ENCODE peak calls at places on chromosomes 4 and X, in five cellular contexts. One of them, this sample, is unnamed.

GRCh38 chr4:62709618-62710252 is 1509.6 kb downstream of the ADGRL3 start:
- DNase-seq in astrocyte of the spinal cord: peak; percentile 43
- DNase-seq in cardiac muscle cell: peak; percentile 35
- DNase-seq in activated CD8-positive, alpha-beta memory T cell treated with anti-CD3 and anti-CD28 coated beads, Interleukin-2, amount 50 U/mL, for 48 hours: no peak
- DNase-seq in GM12892: no peak
- DNase-seq in this sample: no peak

GRCh38 chr4:158929939-158930344 is 161.1 kb downstream of the FNIP2 start:
- DNase-seq in astrocyte of the spinal cord: no peak
- DNase-seq in cardiac muscle cell: no peak
- DNase-seq in activated CD8-positive, alpha-beta memory T cell treated with anti-CD3 and anti-CD28 coated beads, Interleukin-2, amount 50 U/mL, for 48 hours: no peak
- DNase-seq in GM12892: no peak
- DNase-seq in this sample: no peak

GRCh38 chr4:36303430-36304137 is 22.2 kb downstream of the DTHD1 start:
- DNase-seq in astrocyte of the spinal cord: no peak
- DNase-seq in cardiac muscle cell: no peak
- DNase-seq in activated CD8-positive, alpha-beta memory T cell treated with anti-CD3 and anti-CD28 coated beads, Interleukin-2, amount 50 U/mL, for 48 hours: no peak
- DNase-seq in GM12892: no peak
- DNase-seq in this sample: no peak

GRCh38 chr4:6391186-6391851 is 81.1 kb downstream of the PPP2R2C start:
- DNase-seq in astrocyte of the spinal cord: no peak
- DNase-seq in cardiac muscle cell: no peak
- DNase-seq in activated CD8-positive, alpha-beta memory T cell treated with anti-CD3 and anti-CD28 coated beads, Interleukin-2, amount 50 U/mL, for 48 hours: no peak
- DNase-seq in GM12892: no peak
- DNase-seq in this sample: no peak

GRCh38 chr4:62835579-62835978 is 1573.7 kb downstream of the TECRL start:
- DNase-seq in astrocyte of the spinal cord: no peak
- DNase-seq in cardiac muscle cell: no peak
- DNase-seq in activated CD8-positive, alpha-beta memory T cell treated with anti-CD3 and anti-CD28 coated beads, Interleukin-2, amount 50 U/mL, for 48 hours: no peak
- DNase-seq in GM12892: no peak
- DNase-seq in this sample: no peak

GRCh38 chrX:27890611-27891010 is 82.8 kb downstream of the MAGEB10 start:
- DNase-seq in astrocyte of the spinal cord: peak; percentile 61
- DNase-seq in cardiac muscle cell: peak; percentile 60
- DNase-seq in activated CD8-positive, alpha-beta memory T cell treated with anti-CD3 and anti-CD28 coated beads, Interleukin-2, amount 50 U/mL, for 48 hours: no peak
- DNase-seq in GM12892: no peak
- DNase-seq in this sample: no peak

GRCh38 chr4:161320377-161320776 is 843.4 kb downstream of the FSTL5 start:
- DNase-seq in astrocyte of the spinal cord: no peak
- DNase-seq in cardiac muscle cell: no peak
- DNase-seq in activated CD8-positive, alpha-beta memory T cell treated with anti-CD3 and anti-CD28 coated beads, Interleukin-2, amount 50 U/mL, for 48 hours: no peak
- DNase-seq in GM12892: no peak
- DNase-seq in this sample: no peak

GRCh38 chrX:19670854-19671620 is 155.7 kb upstream of the MAP3K15 start:
- DNase-seq in astrocyte of the spinal cord: peak; percentile 84
- DNase-seq in cardiac muscle cell: peak; percentile 80
- DNase-seq in activated CD8-positive, alpha-beta memory T cell treated with anti-CD3 and anti-CD28 coated beads, Interleukin-2, amount 50 U/mL, for 48 hours: no peak
- DNase-seq in GM12892: no peak
- DNase-seq in this sample: no peak

GRCh38 chr4:38669233-38669632 is 5.2 kb downstream of the KLF3 start:
- DNase-seq in astrocyte of the spinal cord: no peak
- DNase-seq in cardiac muscle cell: peak; percentile 53
- DNase-seq in activated CD8-positive, alpha-beta memory T cell treated with anti-CD3 and anti-CD28 coated beads, Interleukin-2, amount 50 U/mL, for 48 hours: no peak
- DNase-seq in GM12892: no peak
- DNase-seq in this sample: no peak

GRCh38 chr4:87781569-87781968 is 17.8 kb upstream of the IBSP start:
- DNase-seq in astrocyte of the spinal cord: no peak
- DNase-seq in cardiac muscle cell: no peak
- DNase-seq in activated CD8-positive, alpha-beta memory T cell treated with anti-CD3 and anti-CD28 coated beads, Interleukin-2, amount 50 U/mL, for 48 hours: no peak
- DNase-seq in GM12892: no peak
- DNase-seq in this sample: no peak

This sample was measured in GM18507.